ENCODE peak calls at places on chromosome 9, in eight cellular contexts. One of them, this sample, is unnamed.

GRCh38 chr9:37801287-37801850 is 772 bp downstream of the DCAF10 start:
- DNase-seq in HCT116: no peak
- DNase-seq in H1: no peak
- DNase-seq in A549: peak; percentile 12
- DNase-seq in K562: peak; percentile 43
- DNase-seq in endothelial cell of umbilical vein: peak; percentile 51
- DNase-seq in HepG2: no peak
- DNase-seq in GM12878: no peak
- DNase-seq in this sample: peak; percentile 44

GRCh38 chr9:134827559-134827958 is 53.1 kb upstream of the FCN2 start:
- DNase-seq in HCT116: no peak
- DNase-seq in H1: no peak
- DNase-seq in A549: no peak
- DNase-seq in K562: no peak
- DNase-seq in endothelial cell of umbilical vein: no peak
- DNase-seq in HepG2: no peak
- DNase-seq in GM12878: no peak
- DNase-seq in this sample: no peak

GRCh38 chr9:87036482-87036881 is 89.2 kb upstream of the GAS1 start:
- DNase-seq in HCT116: no peak
- DNase-seq in H1: no peak
- DNase-seq in A549: no peak
- DNase-seq in K562: no peak
- DNase-seq in endothelial cell of umbilical vein: no peak
- DNase-seq in HepG2: no peak
- DNase-seq in GM12878: no peak
- DNase-seq in this sample: no peak

GRCh38 chr9:137550958-137551655 is 572 bp upstream of the MRPL41 start:
- DNase-seq in HCT116: peak; percentile 52
- DNase-seq in H1: peak; percentile 92
- DNase-seq in A549: peak; percentile 77
- DNase-seq in K562: peak; percentile 91
- DNase-seq in endothelial cell of umbilical vein: peak; percentile 29
- DNase-seq in HepG2: peak; percentile 80
- DNase-seq in GM12878: no peak
- DNase-seq in this sample: peak; percentile 81

GRCh38 chr9:77011973-77012817 is 7.3 kb upstream of the FOXB2 start:
- DNase-seq in HCT116: peak; percentile 38
- DNase-seq in H1: peak; percentile 98
- DNase-seq in A549: peak; percentile 61
- DNase-seq in K562: peak; percentile 62
- DNase-seq in endothelial cell of umbilical vein: peak; percentile 54
- DNase-seq in HepG2: peak; percentile 20
- DNase-seq in GM12878: no peak
- DNase-seq in this sample: peak; percentile 72

GRCh38 chr9:34279431-34279830 is 49.6 kb downstream of the KIF24 start:
- DNase-seq in HCT116: no peak
- DNase-seq in H1: no peak
- DNase-seq in A549: no peak
- DNase-seq in K562: no peak
- DNase-seq in endothelial cell of umbilical vein: peak; percentile 67
- DNase-seq in HepG2: no peak
- DNase-seq in GM12878: no peak
- DNase-seq in this sample: no peak

GRCh38 chr9:113913426-113914195 is 37.5 kb downstream of the ZNF618 start:
- DNase-seq in HCT116: no peak
- DNase-seq in H1: peak; percentile 28
- DNase-seq in A549: no peak
- DNase-seq in K562: no peak
- DNase-seq in endothelial cell of umbilical vein: no peak
- DNase-seq in HepG2: no peak
- DNase-seq in GM12878: no peak
- DNase-seq in this sample: no peak

GRCh38 chr9:26744362-26744965 is 148.1 kb downstream of the CAAP1 start:
- DNase-seq in HCT116: peak; percentile 10
- DNase-seq in H1: no peak
- DNase-seq in A549: peak; percentile 45
- DNase-seq in K562: no peak
- DNase-seq in endothelial cell of umbilical vein: peak; percentile 38
- DNase-seq in HepG2: peak; percentile 14
- DNase-seq in GM12878: no peak
- DNase-seq in this sample: peak; percentile 1

GRCh38 chr9:97735070-97735600 is 38.0 kb upstream of the XPA start:
- DNase-seq in HCT116: no peak
- DNase-seq in H1: no peak
- DNase-seq in A549: no peak
- DNase-seq in K562: no peak
- DNase-seq in endothelial cell of umbilical vein: no peak
- DNase-seq in HepG2: no peak
- DNase-seq in GM12878: no peak
- DNase-seq in this sample: no peak

GRCh38 chr9:8542537-8542936 is 743.0 kb upstream of the DMAC1 start:
- DNase-seq in HCT116: no peak
- DNase-seq in H1: no peak
- DNase-seq in A549: no peak
- DNase-seq in K562: no peak
- DNase-seq in endothelial cell of umbilical vein: no peak
- DNase-seq in HepG2: no peak
- DNase-seq in GM12878: no peak
- DNase-seq in this sample: no peak

GRCh38 chr9:134965421-134965820 is 47.7 kb upstream of the FCN1 start:
- DNase-seq in HCT116: no peak
- DNase-seq in H1: no peak
- DNase-seq in A549: no peak
- DNase-seq in K562: no peak
- DNase-seq in endothelial cell of umbilical vein: no peak
- DNase-seq in HepG2: no peak
- DNase-seq in GM12878: no peak
- DNase-seq in this sample: no peak

GRCh38 chr9:112624711-112625707 is 92.9 kb downstream of the INIP start:
- DNase-seq in HCT116: no peak
- DNase-seq in H1: no peak
- DNase-seq in A549: no peak
- DNase-seq in K562: no peak
- DNase-seq in endothelial cell of umbilical vein: no peak
- DNase-seq in HepG2: no peak
- DNase-seq in GM12878: no peak
- DNase-seq in this sample: no peak

GRCh38 chr9:100488171-100488570 is 15.2 kb downstream of the TMEFF1 start:
- DNase-seq in HCT116: no peak
- DNase-seq in H1: no peak
- DNase-seq in A549: no peak
- DNase-seq in K562: no peak
- DNase-seq in endothelial cell of umbilical vein: no peak
- DNase-seq in HepG2: no peak
- DNase-seq in GM12878: no peak
- DNase-seq in this sample: no peak

GRCh38 chr9:100498592-100498991 is 25.6 kb downstream of the TMEFF1 start:
- DNase-seq in HCT116: no peak
- DNase-seq in H1: no peak
- DNase-seq in A549: peak; percentile 9
- DNase-seq in K562: peak; percentile 23
- DNase-seq in endothelial cell of umbilical vein: no peak
- DNase-seq in HepG2: no peak
- DNase-seq in GM12878: no peak
- DNase-seq in this sample: peak; percentile 34

GRCh38 chr9:100489836-100490235 is 16.9 kb downstream of the TMEFF1 start:
- DNase-seq in HCT116: no peak
- DNase-seq in H1: no peak
- DNase-seq in A549: no peak
- DNase-seq in K562: no peak
- DNase-seq in endothelial cell of umbilical vein: no peak
- DNase-seq in HepG2: no peak
- DNase-seq in GM12878: no peak
- DNase-seq in this sample: no peak

DNA sequence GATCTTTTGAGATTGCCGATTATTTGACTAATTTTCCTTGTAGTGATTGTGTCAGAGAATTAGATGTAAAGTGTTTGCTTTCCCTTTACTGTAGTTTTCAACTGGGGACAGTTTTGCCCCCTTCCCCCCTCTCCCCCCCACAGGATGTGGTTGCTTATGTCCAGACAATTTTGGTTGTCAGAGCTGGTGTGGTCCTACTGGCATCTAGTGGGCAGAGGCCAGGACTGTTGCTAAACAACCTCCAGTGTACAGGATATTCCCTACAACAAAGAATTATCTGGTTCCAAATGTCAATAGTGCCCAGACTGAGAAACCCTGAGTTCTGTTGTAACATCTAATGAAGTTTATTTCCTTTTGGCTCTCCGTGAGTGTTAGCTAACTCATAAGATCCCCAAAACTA is 20.0 kb downstream of the TMEFF1 start:
- DNase-seq in HCT116: no peak
- DNase-seq in H1: no peak
- DNase-seq in A549: peak; percentile 20
- DNase-seq in K562: no peak
- DNase-seq in endothelial cell of umbilical vein: no peak
- DNase-seq in HepG2: peak; percentile 18
- DNase-seq in GM12878: no peak
- DNase-seq in this sample: peak; percentile 63
- TF ChIP-seq POLR2A in HCT116: no peak
- TF ChIP-seq POLR2A in H1: no peak
- TF ChIP-seq POLR2A in A549: no peak
- TF ChIP-seq POLR2A in K562: no peak
- TF ChIP-seq POLR2A in endothelial cell of umbilical vein: no peak
- TF ChIP-seq POLR2A in HepG2: no peak
- TF ChIP-seq POLR2A in GM12878: no peak
- TF ChIP-seq POLR2A in this sample: no peak

GRCh38 chr9:126534431-126535186 is 79.1 kb upstream of the LMX1B start:
- DNase-seq in HCT116: no peak
- DNase-seq in H1: no peak
- DNase-seq in A549: no peak
- DNase-seq in K562: no peak
- DNase-seq in endothelial cell of umbilical vein: no peak
- DNase-seq in HepG2: no peak
- DNase-seq in GM12878: no peak
- DNase-seq in this sample: no peak
- TF ChIP-seq MAX in HCT116: no peak
- TF ChIP-seq MAX in H1: no peak
- TF ChIP-seq MAX in A549: no peak
- TF ChIP-seq MAX in K562: no peak
- TF ChIP-seq MAX in endothelial cell of umbilical vein: no peak
- TF ChIP-seq MAX in HepG2: no peak
- TF ChIP-seq MAX in GM12878: no peak
- TF ChIP-seq MAX in this sample: no peak

GRCh38 chr9:83920469-83920941 is 727 bp downstream of the KIF27 start:
- DNase-seq in HCT116: no peak
- DNase-seq in H1: no peak
- DNase-seq in A549: no peak
- DNase-seq in K562: peak; percentile 30
- DNase-seq in endothelial cell of umbilical vein: peak; percentile 63
- DNase-seq in HepG2: peak; percentile 62
- DNase-seq in GM12878: peak; percentile 24
- DNase-seq in this sample: no peak

GRCh38 chr9:83919111-83919510 is 2.1 kb downstream of the KIF27 start:
- DNase-seq in HCT116: no peak
- DNase-seq in H1: no peak
- DNase-seq in A549: no peak
- DNase-seq in K562: no peak
- DNase-seq in endothelial cell of umbilical vein: no peak
- DNase-seq in HepG2: no peak
- DNase-seq in GM12878: no peak
- DNase-seq in this sample: no peak

GRCh38 chr9:83920942-83921707 is at the start of gene KIF27:
- DNase-seq in HCT116: peak; percentile 91
- DNase-seq in H1: peak; percentile 100
- DNase-seq in A549: peak; percentile 98
- DNase-seq in K562: peak; percentile 91
- DNase-seq in endothelial cell of umbilical vein: peak; percentile 98
- DNase-seq in HepG2: peak; percentile 92
- DNase-seq in GM12878: peak; percentile 80
- DNase-seq in this sample: peak; percentile 97
- TF ChIP-seq POLR2A in HCT116: peak; percentile 91
- TF ChIP-seq POLR2A in H1: peak; percentile 96
- TF ChIP-seq POLR2A in A549: peak; percentile 85
- TF ChIP-seq POLR2A in K562: peak; percentile 65
- TF ChIP-seq POLR2A in endothelial cell of umbilical vein: peak; percentile 93
- TF ChIP-seq POLR2A in HepG2: peak; percentile 90
- TF ChIP-seq POLR2A in GM12878: peak; percentile 81
- TF ChIP-seq POLR2A in this sample: peak; percentile 86

GRCh38 chr9:126334626-126335621 is 8.3 kb downstream of the MVB12B start:
- DNase-seq in HCT116: no peak
- DNase-seq in H1: no peak
- DNase-seq in A549: peak; percentile 11
- DNase-seq in K562: no peak
- DNase-seq in endothelial cell of umbilical vein: peak; percentile 86
- DNase-seq in HepG2: peak; percentile 99
- DNase-seq in GM12878: no peak
- DNase-seq in this sample: no peak
- TF ChIP-seq MAX in HCT116: no peak
- TF ChIP-seq MAX in H1: no peak
- TF ChIP-seq MAX in A549: no peak
- TF ChIP-seq MAX in K562: no peak
- TF ChIP-seq MAX in endothelial cell of umbilical vein: no peak
- TF ChIP-seq MAX in HepG2: peak; percentile 51
- TF ChIP-seq MAX in GM12878: no peak
- TF ChIP-seq MAX in this sample: no peak

GRCh38 chr9:81686614-81687520 is 2.5 kb downstream of the TLE1 start:
- DNase-seq in HCT116: peak; percentile 63
- DNase-seq in H1: peak; percentile 81
- DNase-seq in A549: peak; percentile 91
- DNase-seq in K562: no peak
- DNase-seq in endothelial cell of umbilical vein: peak; percentile 89
- DNase-seq in HepG2: peak; percentile 100
- DNase-seq in GM12878: no peak
- DNase-seq in this sample: peak; percentile 64

GRCh38 chr9:81687521-81688261 is 1.7 kb downstream of the TLE1 start:
- DNase-seq in HCT116: no peak
- DNase-seq in H1: peak; percentile 85
- DNase-seq in A549: peak; percentile 52
- DNase-seq in K562: no peak
- DNase-seq in endothelial cell of umbilical vein: peak; percentile 69
- DNase-seq in HepG2: peak; percentile 40
- DNase-seq in GM12878: no peak
- DNase-seq in this sample: peak; percentile 14

GRCh38 chr9:81685763-81686613 is 3.4 kb downstream of the TLE1 start:
- DNase-seq in HCT116: no peak
- DNase-seq in H1: no peak
- DNase-seq in A549: peak; percentile 38
- DNase-seq in K562: no peak
- DNase-seq in endothelial cell of umbilical vein: peak; percentile 55
- DNase-seq in HepG2: peak; percentile 46
- DNase-seq in GM12878: no peak
- DNase-seq in this sample: no peak

GRCh38 chr9:81690251-81690851 is 1.0 kb upstream of the TLE1 start:
- DNase-seq in HCT116: no peak
- DNase-seq in H1: no peak
- DNase-seq in A549: peak; percentile 59
- DNase-seq in K562: no peak
- DNase-seq in endothelial cell of umbilical vein: no peak
- DNase-seq in HepG2: no peak
- DNase-seq in GM12878: no peak
- DNase-seq in this sample: no peak

GRCh38 chr9:81689343-81690175 is at the start of gene TLE1:
- DNase-seq in HCT116: peak; percentile 97
- DNase-seq in H1: peak; percentile 98
- DNase-seq in A549: peak; percentile 99
- DNase-seq in K562: no peak
- DNase-seq in endothelial cell of umbilical vein: peak; percentile 100
- DNase-seq in HepG2: peak; percentile 98
- DNase-seq in GM12878: peak; percentile 20
- DNase-seq in this sample: peak; percentile 89
- TF ChIP-seq POLR2A in HCT116: peak; percentile 23
- TF ChIP-seq POLR2A in H1: peak; percentile 84
- TF ChIP-seq POLR2A in A549: peak; percentile 83
- TF ChIP-seq POLR2A in K562: no peak
- TF ChIP-seq POLR2A in endothelial cell of umbilical vein: peak; percentile 31
- TF ChIP-seq POLR2A in HepG2: peak; percentile 82
- TF ChIP-seq POLR2A in GM12878: no peak
- TF ChIP-seq POLR2A in this sample: no peak

This sample was measured in NB4.